ENCODE peak calls at places on chromosome 10, in four cellular contexts. K is K562, A is GM12878, V is HepG2. H is an unnamed sample.

GRCh38 chr10:130127612-130128607 is 8.3 kb upstream of the GLRX3 start:
- DNase-seq in K (peak), A (peak), V (peak), H (peak)

GRCh38 chr10:33509231-33509871 is 174.9 kb upstream of the NRP1 start:
- DNase-seq in K (peak), A (peak), V (peak), H (peak)

GRCh38 chr10:130615463-130615862 is 479.3 kb downstream of the GLRX3 start:
- DNase-seq in K (no peak), A (no peak), V (no peak), H (no peak)

GRCh38 chr10:79161557-79161956 is 92.8 kb downstream of the ZMIZ1 start:
- DNase-seq in K (no peak), A (no peak), V (no peak), H (no peak)

GRCh38 chr10:73206385-73206784 is 38.5 kb downstream of the FAM149B1 start:
- DNase-seq in K (no peak), A (no peak), V (no peak), H (no peak)

GRCh38 chr10:22437620-22438588 is 92.6 kb downstream of the SPAG6 start:
- DNase-seq in K (no peak), A (no peak), V (peak), H (no peak)

GRCh38 chr10:55374060-55374459 is 573.0 kb upstream of the PCDH15 start:
- DNase-seq in K (no peak), A (no peak), V (peak), H (no peak)

GRCh38 chr10:34280599-34281374 is 534.3 kb downstream of the PARD3 start:
- DNase-seq in K (no peak), A (no peak), V (peak), H (peak)

GRCh38 chr10:3933733-3934132 is 148.7 kb upstream of the KLF6 start:
- DNase-seq in K (no peak), A (no peak), V (no peak), H (no peak)

GRCh38 chr10:3935141-3935540 is 150.1 kb upstream of the KLF6 start:
- DNase-seq in K (no peak), A (peak), V (no peak), H (no peak)

GRCh38 chr10:3935933-3936359 is 150.9 kb upstream of the KLF6 start:
- DNase-seq in K (no peak), A (no peak), V (no peak), H (no peak)

GRCh38 chr10:3932597-3933380 is 147.8 kb upstream of the KLF6 start:
- DNase-seq in K (no peak), A (no peak), V (no peak), H (no peak)

DNA sequence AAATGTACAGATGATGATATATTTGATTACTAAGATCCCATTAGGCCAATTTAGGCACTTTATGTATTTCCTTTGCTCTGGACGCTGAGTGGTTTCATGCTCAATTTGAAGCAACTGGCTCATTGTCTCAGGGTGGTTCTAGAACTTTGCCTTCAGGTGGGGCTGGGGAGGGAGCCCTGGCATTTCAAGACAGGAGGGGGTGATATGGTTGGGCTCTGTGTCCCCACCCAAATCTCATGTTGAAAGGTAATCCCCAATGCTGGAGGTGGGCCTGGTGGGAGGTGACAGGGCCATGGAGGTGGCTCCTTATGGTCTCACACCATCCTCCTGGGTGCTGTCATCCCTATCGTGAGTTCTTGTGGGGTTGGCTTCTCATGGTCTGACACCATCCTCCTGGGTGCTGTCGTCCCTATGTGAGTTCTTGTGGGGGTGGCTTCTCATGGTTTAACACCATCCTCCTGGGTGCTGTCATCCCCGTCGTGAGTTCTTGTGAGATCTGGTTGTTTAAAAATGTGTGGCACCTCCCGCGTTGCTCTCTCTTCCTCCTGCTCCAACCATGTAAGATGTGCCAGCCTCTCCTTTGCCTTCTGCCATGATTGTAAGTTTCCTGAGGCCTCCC is 151.5 kb upstream of the KLF6 start:
- DNase-seq in K (no peak), A (no peak), V (no peak), H (no peak)
- H3K4me2 ChIP-seq in K (no peak), A (no peak), V (no peak), H (no peak)

DNA sequence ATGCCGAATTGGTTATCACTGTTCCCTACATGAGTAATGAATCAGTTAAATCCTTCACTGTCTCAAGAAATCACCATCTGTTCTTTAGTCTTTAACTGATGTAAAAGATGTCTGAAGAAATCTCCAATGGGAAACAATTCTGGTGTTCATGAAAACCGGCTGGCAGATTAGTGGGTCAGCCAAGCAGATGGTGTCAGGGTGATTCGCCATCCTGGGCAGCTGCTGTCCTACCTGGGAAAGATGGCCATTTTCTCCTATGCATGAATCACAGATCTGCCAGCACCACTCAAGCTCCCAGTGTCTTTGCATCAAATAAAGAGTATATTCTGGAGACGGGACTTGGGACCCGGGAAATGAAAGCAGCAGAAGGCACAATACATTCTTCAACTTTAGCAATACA is 925.1 kb upstream of the GHITM start:
- DNase-seq in K (no peak), A (no peak), V (no peak), H (no peak)
- TF ChIP-seq CHD4 in K (no peak), A (no peak), V (no peak), H (no peak)

GRCh38 chr10:124446830-124447740 is 2.8 kb downstream of the NKX1-2 start:
- DNase-seq in K (no peak), A (no peak), V (no peak), H (no peak)

GRCh38 chr10:124449170-124450009 is 445 bp downstream of the NKX1-2 start:
- DNase-seq in K (no peak), A (no peak), V (no peak), H (no peak)

GRCh38 chr10:124450010-124450782 is at the start of gene NKX1-2:
- DNase-seq in K (no peak), A (no peak), V (no peak), H (no peak)

GRCh38 chr10:124448696-124449169 is 1.1 kb downstream of the NKX1-2 start:
- DNase-seq in K (no peak), A (no peak), V (no peak), H (no peak)

GRCh38 chr10:124447741-124448466 is 1.9 kb downstream of the NKX1-2 start:
- DNase-seq in K (no peak), A (no peak), V (no peak), H (no peak)
- H3K4me2 ChIP-seq in K (no peak), A (no peak), V (peak), H (peak)

GRCh38 chr10:116521424-116522305 is 24.1 kb upstream of the PNLIP start:
- DNase-seq in K (peak), A (no peak), V (peak), H (peak)
- TF ChIP-seq CHD4 in K (no peak), A (no peak), V (no peak), H (no peak)

GRCh38 chr10:6023661-6024333 is 38.4 kb downstream of the IL2RA start:
- DNase-seq in K (no peak), A (no peak), V (no peak), H (no peak)
- H3K4me2 ChIP-seq in K (no peak), A (no peak), V (no peak), H (no peak)